ENCODE peak calls at places on chromosomes 11 and 22, in seven cellular contexts. I is transverse colon, J is stomach, L is A549, A is ovary, R is upper lobe of left lung, B is tibial nerve. E is an unnamed sample.

GRCh38 chr11:108875134-108875533 is 210.3 kb downstream of the DDX10 start:
- DNase-seq in I (no peak), J (no peak), L (no peak), A (no peak), R (no peak), B (no peak), E (no peak)

GRCh38 chr22:31919730-31920129 is 24.6 kb upstream of the YWHAH start:
- DNase-seq in I (no peak), J (no peak), L (no peak), A (no peak), R (no peak), B (no peak), E (no peak)

GRCh38 chr11:46277313-46277622 is 194 bp upstream of the CREB3L1 start:
- DNase-seq in I (no peak), J (no peak), L (no peak), A (peak; percentile 59), R (no peak), B (peak; percentile 63), E (peak; percentile 81)

GRCh38 chr22:19473578-19473977 is 5.4 kb downstream of the UFD1 start:
- DNase-seq in I (no peak), J (no peak), L (peak; percentile 6), A (no peak), R (no peak), B (no peak), E (no peak)

GRCh38 chr11:130652671-130653335 is 204.4 kb downstream of the ADAMTS15 start:
- DNase-seq in I (peak; percentile 46), J (peak; percentile 39), L (no peak), A (peak; percentile 83), R (no peak), B (peak; percentile 83), E (peak; percentile 92)

GRCh38 chr22:35064664-35065063 is 1.3 kb upstream of the ISX start:
- DNase-seq in I (peak; percentile 22), J (no peak), L (no peak), A (no peak), R (no peak), B (no peak), E (no peak)

GRCh38 chr11:6458352-6458751 is 15.4 kb downstream of the TRIM3 start:
- DNase-seq in I (no peak), J (no peak), L (no peak), A (no peak), R (no peak), B (no peak), E (no peak)

GRCh38 chr11:73866586-73866996 is 10.1 kb downstream of the COA4 start:
- DNase-seq in I (peak; percentile 21), J (no peak), L (peak; percentile 65), A (peak; percentile 64), R (no peak), B (no peak), E (peak; percentile 89)

GRCh38 chr11:8338138-8338537 is 74.5 kb upstream of the LMO1 start:
- DNase-seq in I (peak; percentile 61), J (peak; percentile 58), L (peak; percentile 40), A (peak; percentile 30), R (no peak), B (no peak), E (no peak)

GRCh38 chr22:41288245-41288946 is 2.4 kb upstream of the RANGAP1 start:
- DNase-seq in I (peak; percentile 35), J (peak; percentile 37), L (peak; percentile 79), A (no peak), R (no peak), B (no peak), E (peak; percentile 69)

GRCh38 chr11:113384551-113384950 is 3.0 kb upstream of the ANKK1 start:
- DNase-seq in I (no peak), J (no peak), L (peak; percentile 7), A (no peak), R (no peak), B (no peak), E (no peak)

GRCh38 chr22:49210606-49211005 is 617.1 kb downstream of the BRD1 start:
- DNase-seq in I (no peak), J (no peak), L (no peak), A (no peak), R (no peak), B (no peak), E (peak; percentile 52)

GRCh38 chr11:17403977-17404759 is 15.7 kb upstream of the KCNJ11 start:
- DNase-seq in I (no peak), J (no peak), L (no peak), A (no peak), R (no peak), B (no peak), E (no peak)

GRCh38 chr11:62925308-62925707 is 4.1 kb upstream of the CHRM1 start:
- DNase-seq in I (no peak), J (no peak), L (no peak), A (no peak), R (no peak), B (no peak), E (no peak)

GRCh38 chr11:3642071-3642951 is 519 bp upstream of the ART5 start:
- DNase-seq in I (peak; percentile 74), J (peak; percentile 85), L (peak; percentile 80), A (peak; percentile 92), R (peak; percentile 95), B (peak; percentile 53), E (peak; percentile 88)

GRCh38 chr11:44456544-44457270 is 108.8 kb upstream of the CD82 start:
- DNase-seq in I (no peak), J (no peak), L (peak; percentile 42), A (no peak), R (no peak), B (no peak), E (no peak)

GRCh38 chr11:283405-284080 is 5.3 kb downstream of the NLRP6 start:
- DNase-seq in I (no peak), J (no peak), L (no peak), A (no peak), R (peak; percentile 34), B (no peak), E (no peak)

GRCh38 chr22:37609240-37610152 is 862 bp downstream of the GGA1 start:
- DNase-seq in I (no peak), J (no peak), L (no peak), A (no peak), R (no peak), B (peak; percentile 22), E (no peak)

GRCh38 chr11:59668188-59668949 is 468 bp downstream of the PATL1 start:
- DNase-seq in I (peak; percentile 58), J (peak; percentile 31), L (peak; percentile 55), A (peak; percentile 55), R (no peak), B (peak; percentile 38), E (peak; percentile 86)

GRCh38 chr11:59667812-59668187 is 1.0 kb downstream of the PATL1 start:
- DNase-seq in I (no peak), J (no peak), L (no peak), A (no peak), R (no peak), B (no peak), E (no peak)

GRCh38 chr11:59669611-59670009 is 773 bp upstream of the PATL1 start:
- DNase-seq in I (peak; percentile 42), J (peak; percentile 34), L (peak; percentile 21), A (peak; percentile 46), R (peak; percentile 90), B (peak; percentile 31), E (peak; percentile 73)

GRCh38 chr11:59666969-59667368 is 1.9 kb downstream of the PATL1 start:
- DNase-seq in I (no peak), J (no peak), L (no peak), A (no peak), R (no peak), B (no peak), E (no peak)

DNA sequence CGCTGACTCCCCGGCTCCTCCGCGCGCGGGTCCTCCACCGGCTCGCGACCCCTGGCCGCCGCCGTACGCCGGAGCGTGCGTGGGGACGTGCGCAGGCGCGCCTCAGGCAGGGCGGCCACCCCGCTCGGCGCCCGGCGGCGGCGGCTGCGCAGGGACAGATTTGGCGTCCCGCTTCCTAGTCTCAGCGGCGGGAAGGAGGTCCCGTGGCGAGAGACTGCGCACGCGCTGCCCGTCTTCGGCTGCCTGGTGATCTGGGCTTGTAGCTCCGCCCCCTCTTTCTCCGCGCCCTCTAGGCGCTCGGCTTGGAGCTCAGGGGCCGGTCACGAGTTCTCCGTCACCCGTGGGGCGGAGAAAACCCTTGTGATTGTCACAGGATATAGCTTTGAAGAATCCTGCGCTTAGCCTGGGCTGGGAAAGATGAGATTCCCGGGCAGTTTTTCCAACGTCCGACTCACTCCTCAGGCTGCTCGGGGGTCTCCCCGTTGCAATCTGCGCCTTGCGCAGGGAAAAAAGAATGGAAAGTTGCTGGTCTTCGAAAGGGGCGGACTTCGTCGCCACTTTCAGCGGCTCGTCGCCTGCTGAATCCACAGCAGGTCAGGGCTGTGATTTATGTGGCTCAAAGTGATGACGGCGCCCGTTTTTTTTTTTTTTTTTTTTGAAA is at the start of gene PATL1:
- DNase-seq in I (peak; percentile 100), J (peak; percentile 100), L (peak; percentile 98), A (peak; percentile 99), R (peak; percentile 99), B (peak; percentile 98), E (peak; percentile 100)
- TF ChIP-seq EP300 in I (no peak), J (no peak), L (no peak), A (peak; percentile 44), R (peak; percentile 62), B (peak; percentile 100), E (peak; percentile 86)

DNA sequence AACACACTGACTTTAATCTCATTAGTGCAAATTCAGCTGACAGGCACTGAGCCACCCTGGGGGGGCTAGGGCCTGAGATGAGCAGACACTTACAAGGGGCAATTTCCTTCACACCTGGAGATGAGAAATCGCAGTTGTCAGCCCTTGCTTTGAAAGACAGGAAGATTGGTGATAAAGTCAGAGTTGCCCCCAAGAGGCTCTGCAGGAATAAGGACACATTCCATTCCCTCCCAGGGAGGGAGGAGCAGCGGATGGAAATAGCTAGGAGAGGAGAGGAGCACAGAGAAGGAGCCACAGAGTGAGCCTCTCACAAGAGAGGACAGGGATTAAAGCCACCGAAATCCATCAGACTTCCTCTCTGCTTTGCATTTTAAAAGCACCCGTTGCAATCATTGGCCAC is 213.5 kb downstream of the BARX2 start:
- DNase-seq in I (no peak), J (no peak), L (no peak), A (no peak), R (no peak), B (no peak), E (no peak)
- TF ChIP-seq EP300 in I (no peak), J (no peak), L (no peak), A (no peak), R (no peak), B (no peak), E (no peak)

GRCh38 chr11:119334173-119334930 is at the start of gene RNF26:
- DNase-seq in I (peak; percentile 97), J (peak; percentile 95), L (peak; percentile 96), A (peak; percentile 97), R (peak; percentile 90), B (peak; percentile 98), E (peak; percentile 99)
- TF ChIP-seq EP300 in I (no peak), J (no peak), L (no peak), A (no peak), R (no peak), B (peak; percentile 91), E (no peak)

DNA sequence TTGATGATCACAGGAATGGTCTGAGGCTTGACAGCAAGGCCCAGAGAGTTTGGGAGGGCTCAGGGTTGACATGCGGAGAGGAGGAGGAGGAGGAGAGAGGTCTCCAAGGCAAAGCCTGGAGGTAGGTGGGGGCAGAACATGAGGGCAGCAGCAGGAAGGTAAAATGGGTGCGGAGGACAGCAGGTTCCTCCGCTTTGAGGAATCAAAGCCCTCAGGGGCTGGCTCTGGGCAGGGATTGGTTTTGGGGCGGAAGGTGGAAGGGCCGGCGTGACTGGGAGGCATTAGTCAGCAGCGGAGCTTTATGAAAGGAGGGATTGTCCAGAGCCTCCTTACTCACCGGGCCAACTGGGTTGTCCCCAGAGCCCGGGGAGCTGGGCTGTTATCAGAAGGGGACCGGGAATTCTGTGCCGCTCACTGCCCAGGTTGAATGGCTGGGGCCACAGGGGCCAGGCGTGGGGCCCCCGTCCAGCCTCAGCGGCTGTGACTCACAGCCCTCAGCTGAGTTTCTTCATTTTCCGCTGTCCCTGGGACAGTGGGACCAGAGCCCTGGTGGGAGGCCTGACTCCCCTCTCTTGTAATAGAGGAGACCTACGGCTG is 36.2 kb downstream of the LIF start:
- DNase-seq in I (no peak), J (peak; percentile 70), L (peak; percentile 89), A (no peak), R (peak; percentile 40), B (no peak), E (no peak)
- TF ChIP-seq EP300 in I (no peak), J (no peak), L (peak; percentile 65), A (no peak), R (no peak), B (no peak), E (no peak)

E was measured in sigmoid colon.